ENCODE peak calls at places on chromosome 1, in nine cellular contexts. T is DMS153, O is transverse colon, K is fibroblast of gingiva, J is caudate nucleus, H is retina, G is amygdala, X is psoas muscle, W is SHP77. F is an unnamed sample.

GRCh38 chr1:67018574-67018973 is 35.4 kb downstream of the SLC35D1 start:
- DNase-seq in W (no peak), H (no peak), J (no peak), O (no peak), T (no peak), K (no peak), X (no peak), G (no peak), F (no peak)

GRCh38 chr1:8078176-8078671 is 52.1 kb upstream of the ERRFI1 start:
- DNase-seq in G (no peak), K (peak; percentile 33), X (no peak), J (no peak), T (peak; percentile 45), H (no peak), W (no peak), O (no peak), F (no peak)

GRCh38 chr1:94522304-94522703 is 19.3 kb downstream of the F3 start:
- DNase-seq in G (no peak), K (peak; percentile 63), H (no peak), X (no peak), O (no peak), T (peak; percentile 63), J (no peak), W (peak; percentile 62), F (no peak)

GRCh38 chr1:87136607-87137341 is 191.9 kb upstream of the LMO4 start:
- DNase-seq in G (no peak), W (no peak), X (no peak), T (no peak), H (no peak), O (no peak), J (no peak), K (no peak), F (no peak)

GRCh38 chr1:7281821-7282220 is 489.3 kb upstream of the VAMP3 start:
- DNase-seq in G (no peak), W (no peak), X (no peak), J (no peak), K (peak; percentile 91), T (no peak), H (no peak), O (no peak), F (no peak)

GRCh38 chr1:69702085-69702484 is 134.4 kb downstream of the LRRC7 start:
- DNase-seq in J (no peak), W (no peak), X (no peak), H (no peak), O (no peak), T (no peak), G (no peak), K (no peak), F (no peak)

GRCh38 chr1:43205671-43206070 is 33.5 kb downstream of the CFAP57 start:
- DNase-seq in H (no peak), G (no peak), K (no peak), W (no peak), T (no peak), X (no peak), J (no peak), O (no peak), F (no peak)

GRCh38 chr1:153790996-153791855 is 16.0 kb downstream of the SLC27A3 start:
- DNase-seq in H (no peak), W (peak; percentile 74), G (no peak), T (no peak), X (peak; percentile 36), K (peak; percentile 92), J (no peak), O (peak; percentile 56), F (no peak)

GRCh38 chr1:67371681-67372080 is 58.5 kb downstream of the SERBP1 start:
- DNase-seq in T (no peak), K (no peak), X (no peak), G (no peak), J (no peak), W (no peak), H (no peak), O (no peak), F (no peak)

GRCh38 chr1:33338495-33339211 is 17.8 kb upstream of the A3GALT2 start:
- DNase-seq in H (peak; percentile 80), G (no peak), T (no peak), O (peak; percentile 43), W (no peak), J (no peak), K (peak; percentile 95), X (peak; percentile 63), F (no peak)

GRCh38 chr1:226429051-226429461 is 21.2 kb upstream of the PARP1 start:
- DNase-seq in K (no peak), W (no peak), O (no peak), G (no peak), T (no peak), H (peak; percentile 42), J (no peak), X (no peak), F (no peak)

GRCh38 chr1:2209400-2210083 is 15.0 kb upstream of the FAAP20 start:
- DNase-seq in X (peak; percentile 17), O (no peak), G (no peak), T (no peak), H (no peak), J (no peak), K (peak; percentile 27), W (no peak), F (peak; percentile 65)

GRCh38 chr1:115113781-115114180 is 24.5 kb upstream of the TSPAN2 start:
- DNase-seq in K (no peak), T (no peak), G (no peak), O (no peak), X (no peak), W (no peak), H (no peak), J (no peak), F (no peak)

GRCh38 chr1:3221112-3222041 is 152.4 kb downstream of the PRDM16 start:
- DNase-seq in X (no peak), J (peak; percentile 22), G (peak; percentile 50), K (no peak), O (no peak), W (no peak), H (no peak), T (no peak), F (no peak)

GRCh38 chr1:17412093-17412870 is 27.2 kb downstream of the RCC2 start:
- DNase-seq in W (no peak), G (no peak), K (no peak), X (no peak), T (no peak), J (no peak), O (no peak), H (no peak), F (peak; percentile 72)

GRCh38 chr1:59879556-59879955 is 47.0 kb downstream of the CYP2J2 start:
- DNase-seq in W (peak; percentile 50), H (peak; percentile 26), T (peak; percentile 24), G (no peak), X (peak; percentile 30), K (peak; percentile 70), J (peak; percentile 54), O (peak; percentile 85), F (no peak)

GRCh38 chr1:204503913-204504519 is 9.4 kb upstream of the PIK3C2B start:
- DNase-seq in H (no peak), J (no peak), T (peak; percentile 37), K (no peak), O (no peak), G (no peak), W (no peak), X (no peak), F (no peak)

GRCh38 chr1:35589516-35590427 is 16.7 kb downstream of the TFAP2E start:
- DNase-seq in J (no peak), W (no peak), X (no peak), O (no peak), T (no peak), H (no peak), G (no peak), K (no peak), F (peak; percentile 55)

GRCh38 chr1:245873068-245873467 is 634.0 kb downstream of the SMYD3 start:
- DNase-seq in O (no peak), W (no peak), X (no peak), K (no peak), J (no peak), G (no peak), T (no peak), H (no peak), F (no peak)

GRCh38 chr1:161763522-161764098 is 2.5 kb upstream of the ATF6 start:
- DNase-seq in K (no peak), G (no peak), H (no peak), T (no peak), W (peak; percentile 13), X (no peak), O (no peak), J (no peak), F (no peak)

GRCh38 chr1:230153655-230154296 is 86.7 kb downstream of the GALNT2 start:
- DNase-seq in H (peak; percentile 73), O (no peak), K (peak; percentile 86), G (no peak), X (no peak), W (no peak), T (no peak), J (peak; percentile 54), F (no peak)

GRCh38 chr1:43616383-43616782 is 33.6 kb upstream of the KDM4A start:
- DNase-seq in J (no peak), G (no peak), X (no peak), H (no peak), K (no peak), W (no peak), T (no peak), O (no peak), F (no peak)

GRCh38 chr1:240883490-240883889 is 271.5 kb upstream of the GREM2 start:
- DNase-seq in X (no peak), H (no peak), T (no peak), G (no peak), J (no peak), W (no peak), O (no peak), K (no peak), F (no peak)

GRCh38 chr1:206000641-206001339 is 2.4 kb downstream of the RAB7B start:
- DNase-seq in H (no peak), W (no peak), X (no peak), G (no peak), J (no peak), T (no peak), K (no peak), O (no peak), F (no peak)

GRCh38 chr1:171754381-171754705 is 12.5 kb upstream of the VAMP4 start:
- DNase-seq in T (no peak), W (no peak), H (no peak), K (peak; percentile 71), X (no peak), O (no peak), J (no peak), G (no peak), F (no peak)

GRCh38 chr1:3461934-3462275 is 7.4 kb downstream of the ARHGEF16 start:
- DNase-seq in K (no peak), X (peak; percentile 5), G (no peak), O (no peak), T (no peak), J (no peak), H (no peak), W (no peak), F (no peak)

GRCh38 chr1:227766015-227766634 is 30.9 kb downstream of the SNAP47 start:
- DNase-seq in K (no peak), X (no peak), G (no peak), H (no peak), W (peak; percentile 98), O (peak; percentile 68), T (peak; percentile 99), J (peak; percentile 34), F (no peak)

GRCh38 chr1:203584040-203584439 is 42.6 kb upstream of the ATP2B4 start:
- DNase-seq in J (no peak), G (no peak), K (no peak), X (no peak), O (no peak), H (no peak), T (no peak), W (no peak), F (no peak)

GRCh38 chr1:228190778-228191177 is 17.1 kb upstream of the OBSCN start:
- DNase-seq in H (no peak), O (no peak), G (no peak), J (no peak), W (no peak), K (no peak), T (no peak), X (no peak), F (no peak)

GRCh38 chr1:164726235-164726634 is 167.3 kb downstream of the PBX1 start:
- DNase-seq in X (no peak), K (peak; percentile 98), O (no peak), T (no peak), J (no peak), G (no peak), W (no peak), H (no peak), F (no peak)

GRCh38 chr1:8350914-8351684 is 33.2 kb downstream of the SLC45A1 start:
- DNase-seq in X (no peak), K (no peak), H (no peak), O (no peak), W (no peak), G (no peak), T (no peak), J (no peak), F (no peak)

F was measured in upper lobe of right lung.